ENCODE peak calls at places on chromosomes 2 and 18, in ten cellular contexts. B is CD8-positive, alpha-beta T cell; L is body of pancreas; Y is fibroblast of lung; Q is Karpas-422; D is heart left ventricle; G is mesenchymal stem cell; O is transverse colon; Z is breast epithelium; A is heart right ventricle. P is an unnamed sample.

GRCh38 chr18:22170421-22171262 is 1.3 kb downstream of the GATA6 start:
- DNase-seq in B (no peak), L (peak; percentile 79), Y (peak; percentile 78), Q (no peak), D (peak; percentile 78), G (peak; percentile 89), O (peak; percentile 43), Z (peak; percentile 68), A (peak; percentile 76), P (peak; percentile 91)

GRCh38 chr2:233789554-233789953 is 11.4 kb downstream of the MROH2A start:
- DNase-seq in B (no peak), L (no peak), Y (no peak), Q (no peak), D (no peak), G (no peak), O (no peak), Z (no peak), A (no peak), P (no peak)

GRCh38 chr2:192413812-192414424 is 219.2 kb upstream of the TMEFF2 start:
- DNase-seq in B (no peak), L (no peak), Y (no peak), Q (peak; percentile 9), D (no peak), G (no peak), O (no peak), Z (no peak), A (no peak), P (no peak)

GRCh38 chr2:170056900-170057299 is 121.0 kb upstream of the MYO3B start:
- DNase-seq in B (no peak), L (no peak), Y (no peak), Q (peak; percentile 50), D (no peak), G (no peak), O (no peak), Z (no peak), A (no peak), P (no peak)

GRCh38 chr2:239689985-239690384 is 289.2 kb upstream of the HDAC4 start:
- DNase-seq in B (peak; percentile 21), L (no peak), Y (no peak), Q (no peak), D (no peak), G (no peak), O (no peak), Z (no peak), A (no peak), P (no peak)

GRCh38 chr2:120439067-120439368 is 93.1 kb downstream of the INHBB start:
- DNase-seq in B (no peak), L (no peak), Y (no peak), Q (no peak), D (no peak), G (no peak), O (no peak), Z (no peak), A (no peak), P (no peak)

GRCh38 chr2:239113592-239113991 is 265.7 kb downstream of the TWIST2 start:
- DNase-seq in B (no peak), L (no peak), Y (no peak), Q (no peak), D (no peak), G (no peak), O (no peak), Z (no peak), A (no peak), P (no peak)

GRCh38 chr2:240024766-240025165 is 376 bp downstream of the NDUFA10 start:
- DNase-seq in B (no peak), L (peak; percentile 18), Y (no peak), Q (peak; percentile 65), D (no peak), G (peak; percentile 12), O (no peak), Z (no peak), A (no peak), P (peak; percentile 49)

GRCh38 chr18:54358495-54358793 is 738 bp downstream of the C18orf54 start:
- DNase-seq in B (no peak), L (peak; percentile 8), Y (peak; percentile 20), Q (no peak), D (no peak), G (no peak), O (no peak), Z (peak; percentile 51), A (peak; percentile 8), P (peak; percentile 49)

GRCh38 chr2:20745924-20746555 is 76.9 kb downstream of the LDAH start:
- DNase-seq in B (no peak), L (no peak), Y (peak; percentile 66), Q (no peak), D (no peak), G (no peak), O (no peak), Z (no peak), A (no peak), P (no peak)

GRCh38 chr2:230934291-230935131 is 9.5 kb upstream of the GPR55 start:
- DNase-seq in B (peak; percentile 38), L (no peak), Y (no peak), Q (no peak), D (no peak), G (no peak), O (no peak), Z (no peak), A (no peak), P (no peak)

GRCh38 chr2:157155992-157156391 is 101.5 kb upstream of the GALNT5 start:
- DNase-seq in B (no peak), L (no peak), Y (no peak), Q (no peak), D (no peak), G (no peak), O (no peak), Z (no peak), A (no peak), P (no peak)

GRCh38 chr2:160917850-160918249 is 242.4 kb upstream of the TANK start:
- DNase-seq in B (no peak), L (no peak), Y (peak; percentile 50), Q (no peak), D (no peak), G (no peak), O (no peak), Z (no peak), A (no peak), P (peak; percentile 51)

GRCh38 chr2:166179201-166179600 is 51.4 kb upstream of the SCN1A start:
- DNase-seq in B (no peak), L (no peak), Y (no peak), Q (no peak), D (no peak), G (peak; percentile 3), O (no peak), Z (no peak), A (no peak), P (peak; percentile 55)

GRCh38 chr18:34493099-34493544 is 217.0 kb upstream of the DTNA start:
- DNase-seq in B (no peak), L (peak; percentile 93), Y (peak; percentile 89), Q (no peak), D (peak; percentile 87), G (peak; percentile 78), O (peak; percentile 40), Z (peak; percentile 75), A (peak; percentile 85), P (peak; percentile 88)

GRCh38 chr18:50218432-50219197 is 23.7 kb upstream of the MYO5B start:
- DNase-seq in B (peak; percentile 52), L (peak; percentile 65), Y (peak; percentile 13), Q (peak; percentile 77), D (no peak), G (no peak), O (peak; percentile 56), Z (no peak), A (no peak), P (peak; percentile 33)

GRCh38 chr18:9096698-9097097 is 5.8 kb upstream of the NDUFV2 start:
- DNase-seq in B (no peak), L (no peak), Y (no peak), Q (no peak), D (no peak), G (no peak), O (no peak), Z (no peak), A (no peak), P (no peak)
- H3K4me1 ChIP-seq in B (peaks cover 36% of the 10 kb centered on the region), L (peaks cover 5% of the 10 kb centered on the region), Y (peaks cover 15% of the 10 kb centered on the region), Q (peaks cover 15% of the 10 kb centered on the region), D (no peaks in the 10 kb centered on the region), G (peaks cover 2% of the 10 kb centered on the region), O (peaks cover 17% of the 10 kb centered on the region), Z (no peaks in the 10 kb centered on the region), A (peaks cover 12% of the 10 kb centered on the region), P (peaks cover 30% of the 10 kb centered on the region)

GRCh38 chr2:44952806-44953685 is 11.5 kb downstream of the SIX3 start:
- DNase-seq in B (no peak), L (no peak), Y (no peak), Q (no peak), D (no peak), G (no peak), O (no peak), Z (no peak), A (no peak), P (peak; percentile 28)
- H3K4me3 ChIP-seq in B (peak overlapping the region; percentile 15), L (no peak overlapping the region), Y (peak overlapping the region; percentile 9), Q (no peak overlapping the region), D (peak overlapping the region; percentile 31), G (peak overlapping the region; percentile 74), O (peak overlapping the region; percentile 23), Z (peak overlapping the region; percentile 64), A (peak overlapping the region; percentile 55), P (peak overlapping the region; percentile 71)

GRCh38 chr2:32424739-32425138 is 67.9 kb downstream of the BIRC6 start:
- DNase-seq in B (no peak), L (no peak), Y (peak; percentile 66), Q (no peak), D (no peak), G (no peak), O (no peak), Z (no peak), A (no peak), P (no peak)
- H3K4me1 ChIP-seq in B (peaks cover 16% of the 10 kb centered on the region), L (peaks cover 37% of the 10 kb centered on the region), Y (peaks cover 12% of the 10 kb centered on the region), Q (peaks cover 4% of the 10 kb centered on the region), D (peaks cover 15% of the 10 kb centered on the region), G (peaks cover 5% of the 10 kb centered on the region), O (peaks cover 33% of the 10 kb centered on the region), Z (no peaks in the 10 kb centered on the region), A (peaks cover 35% of the 10 kb centered on the region), P (peaks cover 55% of the 10 kb centered on the region)

DNA sequence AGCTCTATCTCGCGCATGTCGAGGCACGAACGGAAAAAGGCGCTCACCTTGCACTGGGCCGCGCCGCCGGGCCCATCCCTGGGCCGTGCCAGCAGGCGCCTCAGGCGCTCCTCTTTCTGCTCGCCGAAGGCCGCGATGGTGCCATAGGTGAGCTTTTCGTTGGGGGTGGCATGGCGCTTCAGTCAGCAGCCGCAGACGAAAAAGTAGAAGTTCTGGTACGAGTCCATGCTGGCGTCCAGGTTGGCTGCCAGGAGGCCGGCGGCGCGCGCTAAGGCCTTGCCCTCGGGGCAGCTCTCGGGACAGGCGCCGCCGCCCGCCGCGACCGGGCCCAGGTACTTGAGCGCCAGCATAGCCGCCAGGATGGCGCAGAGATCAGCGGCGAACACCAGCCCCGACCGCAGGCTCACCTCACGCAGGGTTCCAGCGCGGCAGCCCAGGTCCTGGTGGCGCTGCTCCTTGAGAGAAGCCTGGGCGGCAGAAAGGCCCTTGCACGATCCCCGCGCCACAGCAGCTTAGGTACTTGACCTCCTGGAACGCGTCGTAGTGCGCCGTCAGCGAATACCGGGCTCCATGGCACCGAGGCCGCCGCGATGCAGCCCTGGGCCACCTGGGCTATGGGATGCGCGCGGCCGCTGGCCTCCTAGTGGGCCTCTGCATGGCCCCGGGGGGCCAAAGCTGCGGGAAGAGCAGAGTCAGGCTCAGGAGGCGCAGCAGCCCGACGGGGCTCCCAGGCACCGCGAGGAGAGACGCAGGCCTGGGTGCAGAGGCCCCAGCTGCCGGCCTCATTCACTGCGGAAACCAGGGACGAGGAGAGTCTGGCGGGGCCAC is 12.8 kb downstream of the ALPG start:
- DNase-seq in B (no peak), L (no peak), Y (no peak), Q (no peak), D (no peak), G (peak; percentile 6), O (no peak), Z (peak; percentile 44), A (no peak), P (no peak)
- H3K4me3 ChIP-seq in B (no peak overlapping the region), L (no peak overlapping the region), Y (no peak overlapping the region), Q (no peak overlapping the region), D (peak overlapping the region; percentile 36), G (peak overlapping the region; percentile 37), O (peak overlapping the region; percentile 13), Z (peak overlapping the region; percentile 64), A (peak overlapping the region; percentile 45), P (peak overlapping the region; percentile 57)

P was measured in GM23248.